ENCODE peak calls at places on chromosomes 7 and 10, in seven cellular contexts. X, Y, S, M, J, P and Z are unnamed samples.

GRCh38 chr7:134084488-134085144 is 42.5 kb upstream of the LRGUK start:
- DNase-seq in X (no peak), Y (no peak), S (no peak), M (no peak), J (no peak), P (no peak), Z (no peak)

GRCh38 chr7:75842836-75843446 is 29.3 kb upstream of the CCL24 start:
- DNase-seq in X (no peak), Y (no peak), S (no peak), M (no peak), J (no peak), P (peak), Z (peak)

GRCh38 chr10:100395626-100396025 is 48.6 kb downstream of the SCD start:
- DNase-seq in X (no peak), Y (no peak), S (no peak), M (no peak), J (no peak), P (no peak), Z (no peak)

GRCh38 chr7:149097088-149097487 is 6.6 kb upstream of the ZNF786 start:
- DNase-seq in X (no peak), Y (no peak), S (no peak), M (no peak), J (no peak), P (peak), Z (no peak)

GRCh38 chr7:100859856-100860255 is 7.3 kb upstream of the TRIP6 start:
- DNase-seq in X (no peak), Y (no peak), S (no peak), M (no peak), J (no peak), P (no peak), Z (no peak)

GRCh38 chr7:18770852-18771251 is 275.3 kb downstream of the HDAC9 start:
- DNase-seq in X (no peak), Y (no peak), S (no peak), M (no peak), J (no peak), P (no peak), Z (no peak)

GRCh38 chr7:81819861-81820260 is 50.0 kb upstream of the HGF start:
- DNase-seq in X (no peak), Y (no peak), S (no peak), M (no peak), J (no peak), P (peak), Z (no peak)

GRCh38 chr7:128591705-128592104 is 80.4 kb upstream of the GARIN1A start:
- DNase-seq in X (no peak), Y (no peak), S (no peak), M (no peak), J (no peak), P (no peak), Z (no peak)

GRCh38 chr10:43193496-43194080 is 55.3 kb downstream of the CSGALNACT2 start:
- DNase-seq in X (no peak), Y (no peak), S (no peak), M (no peak), J (no peak), P (peak), Z (no peak)

GRCh38 chr7:41832936-41833335 is 130.0 kb upstream of the INHBA start:
- DNase-seq in X (no peak), Y (no peak), S (no peak), M (no peak), J (peak), P (no peak), Z (no peak)

GRCh38 chr10:24988831-24989769 is 26.9 kb downstream of the ENKUR start:
- DNase-seq in X (no peak), Y (no peak), S (no peak), M (no peak), J (no peak), P (no peak), Z (no peak)

GRCh38 chr7:86932038-86932512 is 127.4 kb downstream of the ELAPOR2 start:
- DNase-seq in X (no peak), Y (no peak), S (no peak), M (no peak), J (no peak), P (peak), Z (peak)

GRCh38 chr10:7170626-7171322 is 240.1 kb downstream of the SFMBT2 start:
- DNase-seq in X (no peak), Y (no peak), S (no peak), M (no peak), J (no peak), P (no peak), Z (no peak)

GRCh38 chr10:92490387-92490786 is 83.5 kb downstream of the IDE start:
- DNase-seq in X (no peak), Y (no peak), S (no peak), M (no peak), J (no peak), P (no peak), Z (peak)

GRCh38 chr7:123126171-123126570 is 73.6 kb downstream of the SLC13A1 start:
- DNase-seq in X (no peak), Y (no peak), S (no peak), M (no peak), J (no peak), P (no peak), Z (no peak)

GRCh38 chr10:8463853-8464252 is 409.4 kb downstream of the GATA3 start:
- DNase-seq in X (no peak), Y (no peak), S (no peak), M (no peak), J (no peak), P (no peak), Z (no peak)

GRCh38 chr7:119514326-119514725 is 758.6 kb upstream of the KCND2 start:
- DNase-seq in X (no peak), Y (no peak), S (no peak), M (no peak), J (no peak), P (no peak), Z (no peak)

GRCh38 chr7:107150375-107151073 is 18.3 kb upstream of the HBP1 start:
- DNase-seq in X (peak), Y (peak), S (peak), M (no peak), J (no peak), P (peak), Z (peak)

GRCh38 chr7:55464422-55464821 is 99.3 kb downstream of the LANCL2 start:
- DNase-seq in X (no peak), Y (no peak), S (no peak), M (no peak), J (no peak), P (no peak), Z (no peak)

GRCh38 chr7:36192050-36192824 is 39.2 kb downstream of the EEPD1 start:
- DNase-seq in X (no peak), Y (no peak), S (no peak), M (no peak), J (no peak), P (peak), Z (no peak)

GRCh38 chr10:91006001-91006751 is 85.3 kb upstream of the ANKRD1 start:
- DNase-seq in X (peak), Y (peak), S (peak), M (peak), J (no peak), P (peak), Z (peak)

GRCh38 chr10:3217301-3217700 is 44.7 kb upstream of the PITRM1 start:
- DNase-seq in X (no peak), Y (no peak), S (no peak), M (no peak), J (no peak), P (peak), Z (peak)